ENCODE peak calls at places on chromosomes 6 and 20, in five cellular contexts. K is activated CD4-positive, CD25-positive, alpha-beta regulatory T cell; C is stimulated activated naive CD8-positive, alpha-beta T cell treated with anti-CD3 and anti-CD28 coated beads, Interleukin-15, amount 100 ng/mL, for 72 hours; L is iris pigment epithelial cell; D is activated T-helper 1 cell treated with anti-CD3 and anti-CD28 coated beads, Interleukin-12 subunit alpha, Interleukin-12 subunit beta, Interleukin-2, Interleukin-4 antibody, amounts not matched to agents 30 ng/mL and 10 ng/mL and 1 ng/mL, durations not matched to agents 14 hours and 24 hours and 36 hours. P is an unnamed sample.

GRCh38 chr20:25286917-25287316 is 39.0 kb downstream of the PYGB start:
- DNase-seq in K (no peak), C (no peak), L (no peak), D (no peak), P (no peak)

GRCh38 chr6:157269261-157269794 is 54.0 kb downstream of the TMEM242 start:
- DNase-seq in K (no peak), C (no peak), L (peak; percentile 61), D (no peak), P (no peak)

GRCh38 chr6:34143884-34144580 is 1.9 kb downstream of the GRM4 start:
- DNase-seq in K (no peak), C (peak; percentile 64), L (peak; percentile 9), D (no peak), P (no peak)

GRCh38 chr6:158047120-158047518 is 65.5 kb downstream of the SYNJ2 start:
- DNase-seq in K (no peak), C (peak; percentile 88), L (no peak), D (peak; percentile 55), P (no peak)

GRCh38 chr20:8780926-8781325 is 288.0 kb upstream of the PLCB4 start:
- DNase-seq in K (no peak), C (no peak), L (no peak), D (no peak), P (no peak)

GRCh38 chr6:105207524-105208269 is 27.9 kb upstream of the POPDC3 start:
- DNase-seq in K (no peak), C (no peak), L (peak; percentile 62), D (no peak), P (no peak)

GRCh38 chr6:140394141-140394540 is 1019.7 kb upstream of the CITED2 start:
- DNase-seq in K (no peak), C (no peak), L (peak; percentile 45), D (no peak), P (no peak)

GRCh38 chr6:11043552-11043960 is 549 bp downstream of the ELOVL2 start:
- DNase-seq in K (no peak), C (no peak), L (no peak), D (no peak), P (no peak)

GRCh38 chr6:33694401-33694931 is 17.0 kb downstream of the UQCC2 start:
- DNase-seq in K (no peak), C (peak; percentile 79), L (peak; percentile 38), D (peak; percentile 22), P (no peak)

GRCh38 chr6:168197636-168198301 is 118.8 kb upstream of the FRMD1 start:
- DNase-seq in K (no peak), C (no peak), L (no peak), D (no peak), P (no peak)

GRCh38 chr20:33181482-33182093 is 13.6 kb downstream of the BPIFA2 start:
- DNase-seq in K (no peak), C (no peak), L (no peak), D (no peak), P (no peak)

GRCh38 chr6:37695857-37696219 is 1.8 kb downstream of the MDGA1 start:
- DNase-seq in K (no peak), C (no peak), L (peak; percentile 20), D (no peak), P (no peak)

GRCh38 chr6:17394192-17394611 is 807 bp downstream of the CAP2 start:
- DNase-seq in K (no peak), C (no peak), L (peak; percentile 69), D (no peak), P (peak; percentile 14)

GRCh38 chr6:32843321-32843978 is 397 bp downstream of the PSMB8 start:
- DNase-seq in K (no peak), C (no peak), L (peak; percentile 10), D (no peak), P (no peak)

GRCh38 chr6:89148016-89148750 is 2.3 kb downstream of the PM20D2 start:
- DNase-seq in K (no peak), C (no peak), L (no peak), D (no peak), P (no peak)

GRCh38 chr6:161261325-161261724 is 12.5 kb downstream of the AGPAT4 start:
- DNase-seq in K (no peak), C (no peak), L (no peak), D (no peak), P (no peak)

GRCh38 chr6:53704700-53705099 is 39.1 kb upstream of the KLHL31 start:
- DNase-seq in K (no peak), C (no peak), L (no peak), D (no peak), P (no peak)

GRCh38 chr6:161131367-161131766 is 139.8 kb downstream of the MAP3K4 start:
- DNase-seq in K (no peak), C (no peak), L (no peak), D (no peak), P (no peak)

GRCh38 chr6:158468666-158469065 is 91.2 kb upstream of the TMEM181 start:
- DNase-seq in K (no peak), C (no peak), L (peak; percentile 20), D (no peak), P (no peak)

GRCh38 chr6:161169690-161170089 is 104.2 kb downstream of the AGPAT4 start:
- DNase-seq in K (no peak), C (no peak), L (peak; percentile 92), D (no peak), P (no peak)

GRCh38 chr6:150711584-150712501 is 112.2 kb downstream of the PLEKHG1 start:
- DNase-seq in K (no peak), C (no peak), L (no peak), D (no peak), P (no peak)

GRCh38 chr6:159875194-159875593 is 15.6 kb upstream of the MAS1 start:
- DNase-seq in K (no peak), C (no peak), L (no peak), D (no peak), P (no peak)

GRCh38 chr6:63475707-63476106 is 96.6 kb upstream of the LOC128125822 start:
- DNase-seq in K (no peak), C (no peak), L (no peak), D (no peak), P (no peak)

GRCh38 chr20:62427172-62428007 is at the start of gene RBBP8NL:
- DNase-seq in K (no peak), C (no peak), L (no peak), D (no peak), P (no peak)

GRCh38 chr20:44091026-44091425 is 96.0 kb downstream of the JPH2 start:
- DNase-seq in K (no peak), C (no peak), L (no peak), D (no peak), P (no peak)

GRCh38 chr6:141548969-141549368 is 583.8 kb upstream of the GJE1 start:
- DNase-seq in K (no peak), C (no peak), L (peak; percentile 86), D (no peak), P (no peak)

P was measured in MM.1S.